ENCODE peak calls at places on chromosomes 3 and 15, in eight cellular contexts. W is AG08396, Y is HTR-8/SVneo, S is Calu3, L is RPMI8226, U is neural crest cell, N is cardiac muscle cell, V is choroid plexus epithelial cell. K is an unnamed sample.

GRCh38 chr15:68797589-68798377 is 22.9 kb downstream of the ANP32A start:
- DNase-seq in N (peak; percentile 40), S (no peak), U (no peak), V (no peak), W (no peak), Y (no peak), L (no peak), K (no peak)

GRCh38 chr3:143529018-143529478 is 319.2 kb downstream of the SLC9A9 start:
- DNase-seq in N (no peak), V (peak; percentile 83), U (no peak), L (no peak), S (no peak), W (no peak), Y (no peak), K (no peak)

GRCh38 chr15:62291262-62291661 is 126.2 kb upstream of the C2CD4B start:
- DNase-seq in Y (peak; percentile 5), U (no peak), N (no peak), V (no peak), S (no peak), L (no peak), W (no peak), K (no peak)

GRCh38 chr15:66735909-66736305 is 33.9 kb downstream of the SMAD6 start:
- DNase-seq in S (no peak), Y (no peak), U (no peak), L (no peak), N (no peak), W (no peak), V (peak; percentile 73), K (no peak)

GRCh38 chr3:177381070-177381469 is 183.8 kb upstream of the TBL1XR1 start:
- DNase-seq in W (no peak), S (no peak), U (no peak), V (no peak), L (no peak), N (no peak), Y (no peak), K (no peak)

GRCh38 chr3:177574232-177574856 is 377.1 kb upstream of the TBL1XR1 start:
- DNase-seq in W (peak; percentile 35), Y (no peak), S (peak; percentile 50), N (peak; percentile 11), V (peak; percentile 97), L (no peak), U (peak; percentile 25), K (no peak)

GRCh38 chr15:61780278-61780677 is 280.0 kb downstream of the VPS13C start:
- DNase-seq in Y (no peak), V (peak; percentile 4), L (no peak), S (no peak), N (no peak), U (no peak), W (no peak), K (no peak)

GRCh38 chr15:63019539-63020109 is 22.9 kb upstream of the TPM1 start:
- DNase-seq in L (peak; percentile 68), U (no peak), S (peak; percentile 88), Y (no peak), N (peak; percentile 77), W (no peak), V (peak; percentile 94), K (no peak)

K was measured in amniotic stem cell.